ENCODE peak calls at places on chromosome 7, in six cellular contexts. One of them, this sample, is unnamed.

GRCh38 chr7:104065491-104065890 is 76.0 kb upstream of the RELN start:
- DNase-seq in thyroid gland: no peak
- DNase-seq in activated naive CD8-positive, alpha-beta T cell treated with anti-CD3 and anti-CD28 coated beads, Interleukin-2, amount 50 U/mL, for 24 hours: no peak
- DNase-seq in HCEC 1CT: no peak
- DNase-seq in naive B cell: no peak
- DNase-seq in activated CD4-positive, alpha-beta T cell treated with anti-CD3 and anti-CD28 coated beads for 24 hours: no peak
- DNase-seq in this sample: no peak

GRCh38 chr7:48085942-48086341 is 3.1 kb upstream of the UPP1 start:
- DNase-seq in thyroid gland: no peak
- DNase-seq in activated naive CD8-positive, alpha-beta T cell treated with anti-CD3 and anti-CD28 coated beads, Interleukin-2, amount 50 U/mL, for 24 hours: no peak
- DNase-seq in HCEC 1CT: no peak
- DNase-seq in naive B cell: no peak
- DNase-seq in activated CD4-positive, alpha-beta T cell treated with anti-CD3 and anti-CD28 coated beads for 24 hours: no peak
- DNase-seq in this sample: no peak

GRCh38 chr7:22810843-22811242 is 11.8 kb downstream of the TOMM7 start:
- DNase-seq in thyroid gland: no peak
- DNase-seq in activated naive CD8-positive, alpha-beta T cell treated with anti-CD3 and anti-CD28 coated beads, Interleukin-2, amount 50 U/mL, for 24 hours: no peak
- DNase-seq in HCEC 1CT: no peak
- DNase-seq in naive B cell: no peak
- DNase-seq in activated CD4-positive, alpha-beta T cell treated with anti-CD3 and anti-CD28 coated beads for 24 hours: no peak
- DNase-seq in this sample: no peak

GRCh38 chr7:29170781-29171180 is 23.8 kb upstream of the CHN2 start:
- DNase-seq in thyroid gland: no peak
- DNase-seq in activated naive CD8-positive, alpha-beta T cell treated with anti-CD3 and anti-CD28 coated beads, Interleukin-2, amount 50 U/mL, for 24 hours: no peak
- DNase-seq in HCEC 1CT: no peak
- DNase-seq in naive B cell: no peak
- DNase-seq in activated CD4-positive, alpha-beta T cell treated with anti-CD3 and anti-CD28 coated beads for 24 hours: no peak
- DNase-seq in this sample: no peak

GRCh38 chr7:95798401-95798930 is 26.1 kb downstream of the DYNC1I1 start:
- DNase-seq in thyroid gland: no peak
- DNase-seq in activated naive CD8-positive, alpha-beta T cell treated with anti-CD3 and anti-CD28 coated beads, Interleukin-2, amount 50 U/mL, for 24 hours: no peak
- DNase-seq in HCEC 1CT: no peak
- DNase-seq in naive B cell: no peak
- DNase-seq in activated CD4-positive, alpha-beta T cell treated with anti-CD3 and anti-CD28 coated beads for 24 hours: no peak
- DNase-seq in this sample: no peak

GRCh38 chr7:125136341-125136740 is 206.7 kb upstream of the POT1 start:
- DNase-seq in thyroid gland: no peak
- DNase-seq in activated naive CD8-positive, alpha-beta T cell treated with anti-CD3 and anti-CD28 coated beads, Interleukin-2, amount 50 U/mL, for 24 hours: no peak
- DNase-seq in HCEC 1CT: no peak
- DNase-seq in naive B cell: no peak
- DNase-seq in activated CD4-positive, alpha-beta T cell treated with anti-CD3 and anti-CD28 coated beads for 24 hours: no peak
- DNase-seq in this sample: no peak

GRCh38 chr7:137882261-137882668 is 35.5 kb upstream of the DGKI start:
- DNase-seq in thyroid gland: no peak
- DNase-seq in activated naive CD8-positive, alpha-beta T cell treated with anti-CD3 and anti-CD28 coated beads, Interleukin-2, amount 50 U/mL, for 24 hours: no peak
- DNase-seq in HCEC 1CT: peak; percentile 99
- DNase-seq in naive B cell: no peak
- DNase-seq in activated CD4-positive, alpha-beta T cell treated with anti-CD3 and anti-CD28 coated beads for 24 hours: no peak
- DNase-seq in this sample: peak; percentile 100

GRCh38 chr7:124020060-124020459 is 12.8 kb downstream of the TMEM229A start:
- DNase-seq in thyroid gland: no peak
- DNase-seq in activated naive CD8-positive, alpha-beta T cell treated with anti-CD3 and anti-CD28 coated beads, Interleukin-2, amount 50 U/mL, for 24 hours: no peak
- DNase-seq in HCEC 1CT: no peak
- DNase-seq in naive B cell: no peak
- DNase-seq in activated CD4-positive, alpha-beta T cell treated with anti-CD3 and anti-CD28 coated beads for 24 hours: no peak
- DNase-seq in this sample: no peak

GRCh38 chr7:33757050-33757449 is 148.3 kb upstream of the BMPER start:
- DNase-seq in thyroid gland: no peak
- DNase-seq in activated naive CD8-positive, alpha-beta T cell treated with anti-CD3 and anti-CD28 coated beads, Interleukin-2, amount 50 U/mL, for 24 hours: no peak
- DNase-seq in HCEC 1CT: peak; percentile 18
- DNase-seq in naive B cell: no peak
- DNase-seq in activated CD4-positive, alpha-beta T cell treated with anti-CD3 and anti-CD28 coated beads for 24 hours: no peak
- DNase-seq in this sample: peak; percentile 64

GRCh38 chr7:92404170-92404614 is 43.1 kb upstream of the GATAD1 start:
- DNase-seq in thyroid gland: no peak
- DNase-seq in activated naive CD8-positive, alpha-beta T cell treated with anti-CD3 and anti-CD28 coated beads, Interleukin-2, amount 50 U/mL, for 24 hours: peak; percentile 61
- DNase-seq in HCEC 1CT: no peak
- DNase-seq in naive B cell: no peak
- DNase-seq in activated CD4-positive, alpha-beta T cell treated with anti-CD3 and anti-CD28 coated beads for 24 hours: peak; percentile 3
- DNase-seq in this sample: no peak

GRCh38 chr7:6198687-6199595 is 73.5 kb downstream of the CYTH3 start:
- DNase-seq in thyroid gland: peak; percentile 27
- DNase-seq in activated naive CD8-positive, alpha-beta T cell treated with anti-CD3 and anti-CD28 coated beads, Interleukin-2, amount 50 U/mL, for 24 hours: no peak
- DNase-seq in HCEC 1CT: no peak
- DNase-seq in naive B cell: no peak
- DNase-seq in activated CD4-positive, alpha-beta T cell treated with anti-CD3 and anti-CD28 coated beads for 24 hours: no peak
- DNase-seq in this sample: no peak

GRCh38 chr7:107870427-107871000 is 20.5 kb upstream of the DLD start:
- DNase-seq in thyroid gland: no peak
- DNase-seq in activated naive CD8-positive, alpha-beta T cell treated with anti-CD3 and anti-CD28 coated beads, Interleukin-2, amount 50 U/mL, for 24 hours: no peak
- DNase-seq in HCEC 1CT: no peak
- DNase-seq in naive B cell: no peak
- DNase-seq in activated CD4-positive, alpha-beta T cell treated with anti-CD3 and anti-CD28 coated beads for 24 hours: no peak
- DNase-seq in this sample: no peak

GRCh38 chr7:50327443-50327842 is 22.9 kb downstream of the IKZF1 start:
- DNase-seq in thyroid gland: no peak
- DNase-seq in activated naive CD8-positive, alpha-beta T cell treated with anti-CD3 and anti-CD28 coated beads, Interleukin-2, amount 50 U/mL, for 24 hours: no peak
- DNase-seq in HCEC 1CT: no peak
- DNase-seq in naive B cell: no peak
- DNase-seq in activated CD4-positive, alpha-beta T cell treated with anti-CD3 and anti-CD28 coated beads for 24 hours: no peak
- DNase-seq in this sample: no peak

GRCh38 chr7:4830176-4830575 is 31.7 kb downstream of the PAPOLB start:
- DNase-seq in thyroid gland: peak; percentile 69
- DNase-seq in activated naive CD8-positive, alpha-beta T cell treated with anti-CD3 and anti-CD28 coated beads, Interleukin-2, amount 50 U/mL, for 24 hours: peak; percentile 55
- DNase-seq in HCEC 1CT: peak; percentile 53
- DNase-seq in naive B cell: peak; percentile 36
- DNase-seq in activated CD4-positive, alpha-beta T cell treated with anti-CD3 and anti-CD28 coated beads for 24 hours: peak; percentile 27
- DNase-seq in this sample: peak; percentile 57

GRCh38 chr7:145293120-145293792 is 457.4 kb upstream of the TPK1 start:
- DNase-seq in thyroid gland: no peak
- DNase-seq in activated naive CD8-positive, alpha-beta T cell treated with anti-CD3 and anti-CD28 coated beads, Interleukin-2, amount 50 U/mL, for 24 hours: no peak
- DNase-seq in HCEC 1CT: no peak
- DNase-seq in naive B cell: no peak
- DNase-seq in activated CD4-positive, alpha-beta T cell treated with anti-CD3 and anti-CD28 coated beads for 24 hours: no peak
- DNase-seq in this sample: no peak

GRCh38 chr7:45202618-45203017 is 45.0 kb downstream of the RAMP3 start:
- DNase-seq in thyroid gland: no peak
- DNase-seq in activated naive CD8-positive, alpha-beta T cell treated with anti-CD3 and anti-CD28 coated beads, Interleukin-2, amount 50 U/mL, for 24 hours: no peak
- DNase-seq in HCEC 1CT: no peak
- DNase-seq in naive B cell: no peak
- DNase-seq in activated CD4-positive, alpha-beta T cell treated with anti-CD3 and anti-CD28 coated beads for 24 hours: no peak
- DNase-seq in this sample: no peak

GRCh38 chr7:17301491-17302101 is 3.1 kb downstream of the AHR start:
- DNase-seq in thyroid gland: peak; percentile 41
- DNase-seq in activated naive CD8-positive, alpha-beta T cell treated with anti-CD3 and anti-CD28 coated beads, Interleukin-2, amount 50 U/mL, for 24 hours: peak; percentile 57
- DNase-seq in HCEC 1CT: peak; percentile 50
- DNase-seq in naive B cell: peak; percentile 36
- DNase-seq in activated CD4-positive, alpha-beta T cell treated with anti-CD3 and anti-CD28 coated beads for 24 hours: peak; percentile 46
- DNase-seq in this sample: peak; percentile 43

GRCh38 chr7:21898265-21898930 is 47.3 kb downstream of the CDCA7L start:
- DNase-seq in thyroid gland: no peak
- DNase-seq in activated naive CD8-positive, alpha-beta T cell treated with anti-CD3 and anti-CD28 coated beads, Interleukin-2, amount 50 U/mL, for 24 hours: no peak
- DNase-seq in HCEC 1CT: no peak
- DNase-seq in naive B cell: peak; percentile 65
- DNase-seq in activated CD4-positive, alpha-beta T cell treated with anti-CD3 and anti-CD28 coated beads for 24 hours: no peak
- DNase-seq in this sample: no peak

GRCh38 chr7:29866490-29866930 is 60.2 kb downstream of the WIPF3 start:
- DNase-seq in thyroid gland: peak; percentile 65
- DNase-seq in activated naive CD8-positive, alpha-beta T cell treated with anti-CD3 and anti-CD28 coated beads, Interleukin-2, amount 50 U/mL, for 24 hours: no peak
- DNase-seq in HCEC 1CT: no peak
- DNase-seq in naive B cell: no peak
- DNase-seq in activated CD4-positive, alpha-beta T cell treated with anti-CD3 and anti-CD28 coated beads for 24 hours: no peak
- DNase-seq in this sample: peak; percentile 6

GRCh38 chr7:46360811-46361210 is 439.7 kb upstream of the IGFBP3 start:
- DNase-seq in thyroid gland: no peak
- DNase-seq in activated naive CD8-positive, alpha-beta T cell treated with anti-CD3 and anti-CD28 coated beads, Interleukin-2, amount 50 U/mL, for 24 hours: no peak
- DNase-seq in HCEC 1CT: no peak
- DNase-seq in naive B cell: no peak
- DNase-seq in activated CD4-positive, alpha-beta T cell treated with anti-CD3 and anti-CD28 coated beads for 24 hours: no peak
- DNase-seq in this sample: no peak